ENCODE peak calls at places on chromosomes 3 and 15, in five cellular contexts. U is heart left ventricle, K is fibroblast of pulmonary artery, B is WERI-Rb-1, Z is mucosa of descending colon. S is an unnamed sample.

GRCh38 chr3:9386060-9386459 is 11.4 kb upstream of the SETD5 start:
- DNase-seq in K (no peak), U (no peak), B (no peak), Z (no peak), S (no peak)

GRCh38 chr15:68807249-68807648 is 13.4 kb downstream of the ANP32A start:
- DNase-seq in K (no peak), U (no peak), B (no peak), Z (no peak), S (no peak)

GRCh38 chr3:119677641-119677934 is 382 bp upstream of the COX17 start:
- DNase-seq in K (no peak), B (no peak), Z (no peak), U (no peak), S (no peak)

GRCh38 chr15:99019558-99020540 is 12.3 kb upstream of the PGPEP1L start:
- DNase-seq in K (peak), B (no peak), Z (no peak), U (no peak), S (no peak)

GRCh38 chr15:74621936-74622335 is 6.3 kb downstream of the CLK3 start:
- DNase-seq in B (no peak), U (no peak), K (no peak), Z (no peak), S (peak)

GRCh38 chr15:91302588-91303439 is 202.8 kb downstream of the SV2B start:
- DNase-seq in B (peak), U (peak), Z (no peak), K (peak), S (no peak)

GRCh38 chr15:44710236-44711088 is 661 bp downstream of the PATL2 start:
- DNase-seq in U (peak), K (peak), Z (peak), B (no peak), S (no peak)

GRCh38 chr3:41125258-41125657 is 74.0 kb upstream of the CTNNB1 start:
- DNase-seq in Z (no peak), B (no peak), K (no peak), U (no peak), S (no peak)

GRCh38 chr15:26806161-26806560 is 33.3 kb upstream of the GABRB3 start:
- DNase-seq in B (no peak), Z (no peak), K (no peak), U (peak), S (no peak)

GRCh38 chr3:55486857-55487375 is at the start of gene WNT5A:
- DNase-seq in B (peak), Z (peak), K (peak), U (no peak), S (no peak)

GRCh38 chr3:39144095-39144747 is 9.2 kb downstream of the CSRNP1 start:
- DNase-seq in B (no peak), Z (peak), K (no peak), U (no peak), S (no peak)

GRCh38 chr3:2657408-2657807 is 452.8 kb downstream of the IL5RA start:
- DNase-seq in Z (no peak), U (no peak), B (no peak), K (peak), S (peak)

GRCh38 chr3:41846850-41847249 is 115.1 kb downstream of the ULK4 start:
- DNase-seq in Z (no peak), B (no peak), K (no peak), U (no peak), S (no peak)

GRCh38 chr3:195036203-195037016 is 234.5 kb downstream of the XXYLT1 start:
- DNase-seq in B (no peak), Z (no peak), U (no peak), K (no peak), S (no peak)

GRCh38 chr3:170346481-170347125 is 10.9 kb upstream of the SKIL start:
- DNase-seq in K (no peak), U (no peak), Z (no peak), B (no peak), S (no peak)

GRCh38 chr3:23665741-23666140 is 140.0 kb upstream of the UBE2E1 start:
- DNase-seq in B (no peak), K (no peak), Z (no peak), U (no peak), S (no peak)

GRCh38 chr3:23664459-23664858 is 141.3 kb upstream of the UBE2E1 start:
- DNase-seq in Z (no peak), K (no peak), B (no peak), U (no peak), S (no peak)

GRCh38 chr3:23663246-23663645 is 142.5 kb upstream of the UBE2E1 start:
- DNase-seq in Z (no peak), U (no peak), K (peak), B (no peak), S (no peak)

GRCh38 chr3:23662079-23662617 is 143.6 kb upstream of the UBE2E1 start:
- DNase-seq in K (no peak), B (no peak), Z (no peak), U (no peak), S (no peak)

DNA sequence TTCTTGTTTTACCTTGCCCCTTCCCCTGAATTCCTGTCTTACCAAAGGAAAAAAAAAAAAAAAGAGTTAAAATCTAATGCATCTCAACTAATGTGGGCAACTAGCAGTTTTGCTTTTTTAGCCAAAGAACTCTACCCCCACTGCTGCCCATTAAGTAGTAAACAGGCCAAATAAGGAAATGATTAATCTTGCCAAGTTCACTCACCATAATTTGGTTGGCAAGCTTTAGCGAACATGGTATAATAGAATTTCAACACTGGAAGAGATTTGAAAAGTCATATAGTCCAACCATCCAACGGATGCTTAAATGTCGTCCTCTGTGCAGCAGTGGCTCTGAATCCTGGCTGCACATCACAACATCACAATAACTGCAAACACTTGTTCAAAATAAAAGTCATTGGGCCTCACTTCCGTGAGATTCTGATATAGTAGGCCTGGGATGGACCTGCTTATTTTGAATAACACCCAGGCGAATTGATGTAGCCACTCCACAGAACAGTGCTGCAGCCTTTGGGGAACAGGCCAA is 142.0 kb upstream of the UBE2E1 start:
- DNase-seq in U (no peak), B (no peak), Z (no peak), K (peak), S (no peak)
- TF ChIP-seq CTCF in U (no peak), B (no peak), Z (no peak), K (no peak), S (no peak)

DNA sequence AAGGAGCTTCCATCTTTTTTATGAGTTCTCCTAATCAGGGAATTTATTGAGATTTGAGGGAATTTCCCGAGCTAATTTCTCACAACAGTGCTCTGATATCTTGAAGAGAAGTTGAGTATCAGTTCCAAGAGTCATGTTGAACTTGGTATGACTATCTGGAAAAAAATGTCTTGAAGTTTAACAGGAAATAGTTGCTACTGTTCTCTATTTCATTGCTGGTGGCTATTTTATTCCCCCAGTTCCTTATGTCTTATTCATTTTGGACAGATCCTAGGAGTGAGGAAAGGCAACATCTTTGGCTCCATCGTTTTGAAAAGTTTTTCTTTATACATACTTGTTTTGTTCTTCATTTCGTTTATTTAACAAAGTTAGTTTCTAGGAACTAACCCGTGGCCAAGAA is 307.8 kb upstream of the AGTR1 start:
- DNase-seq in U (no peak), Z (no peak), K (peak), B (no peak), S (no peak)
- H3K4me3 ChIP-seq in U (no peak), Z (no peak), K (no peak), B (no peak), S (no peak)

DNA sequence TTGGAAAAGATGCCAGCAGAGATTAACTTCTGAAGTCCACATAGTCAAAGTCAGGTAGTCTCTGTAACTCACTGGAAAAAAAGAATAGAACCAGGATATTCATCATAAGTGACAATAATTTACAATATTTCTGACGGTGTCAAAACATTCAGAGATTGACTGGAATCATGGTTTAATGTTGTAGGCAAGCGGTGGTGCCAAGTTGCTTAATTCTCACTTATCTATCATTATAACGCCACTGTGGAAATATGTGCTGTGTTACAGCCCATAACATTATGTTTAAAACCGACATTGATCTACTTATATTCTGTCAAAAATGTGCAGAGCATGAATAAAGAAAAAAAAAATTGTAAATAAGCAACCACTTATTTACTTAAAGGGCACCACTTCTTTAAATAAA is 801.7 kb downstream of the DIPK2A start:
- DNase-seq in U (no peak), Z (no peak), B (no peak), K (no peak), S (no peak)
- TF ChIP-seq CTCF in U (no peak), Z (no peak), B (no peak), K (no peak), S (no peak)

GRCh38 chr3:107100573-107100972 is 276.7 kb upstream of the CCDC54 start:
- DNase-seq in U (no peak), K (no peak), Z (no peak), B (no peak), S (no peak)
- H3K4me3 ChIP-seq in U (no peak), K (no peak), Z (no peak), B (no peak), S (no peak)

GRCh38 chr3:31725976-31726375 is 193.3 kb downstream of the STT3B start:
- DNase-seq in U (no peak), K (no peak), B (no peak), Z (no peak), S (no peak)

GRCh38 chr3:31724144-31724543 is 191.4 kb downstream of the STT3B start:
- DNase-seq in K (no peak), U (no peak), Z (no peak), B (no peak), S (no peak)

GRCh38 chr3:31725568-31725967 is 192.8 kb downstream of the STT3B start:
- DNase-seq in Z (no peak), U (no peak), B (no peak), K (no peak), S (no peak)

GRCh38 chr3:31721709-31722108 is 189.0 kb downstream of the STT3B start:
- DNase-seq in U (no peak), K (no peak), Z (no peak), B (no peak), S (no peak)

GRCh38 chr3:31724681-31725080 is 192.0 kb downstream of the STT3B start:
- DNase-seq in B (no peak), U (no peak), Z (no peak), K (peak), S (no peak)
- TF ChIP-seq CTCF in B (peak), U (no peak), Z (no peak), K (peak), S (peak)

GRCh38 chr15:88604381-88604951 is 16.7 kb upstream of the AEN start:
- DNase-seq in Z (no peak), U (no peak), B (peak), K (no peak), S (peak)
- H3K4me3 ChIP-seq in Z (no peak), U (no peak), B (peak), K (no peak), S (peak)

GRCh38 chr15:95853350-95853749 is 477.1 kb upstream of the NR2F2 start:
- DNase-seq in B (no peak), Z (no peak), K (peak), U (no peak), S (no peak)

GRCh38 chr15:95845862-95846515 is 484.5 kb upstream of the NR2F2 start:
- DNase-seq in B (no peak), K (peak), U (peak), Z (no peak), S (no peak)

GRCh38 chr15:95848126-95848525 is 482.4 kb upstream of the NR2F2 start:
- DNase-seq in Z (no peak), K (no peak), B (no peak), U (no peak), S (no peak)

GRCh38 chr15:95850837-95851236 is 479.7 kb upstream of the NR2F2 start:
- DNase-seq in K (no peak), B (no peak), U (no peak), Z (no peak), S (no peak)
- TF ChIP-seq CTCF in K (no peak), B (no peak), U (no peak), Z (no peak), S (no peak)

GRCh38 chr3:71987089-71987735 is 202.3 kb upstream of the PROK2 start:
- DNase-seq in B (peak), Z (no peak), U (no peak), K (peak), S (no peak)
- H3K4me3 ChIP-seq in B (no peak), Z (no peak), U (no peak), K (no peak), S (no peak)